ENCODE peak calls at places on chromosomes 6 and 20, in four cellular contexts. S is WTC11, D is GM12878, F is SK-N-SH. E is an unnamed sample.

GRCh38 chr6:44189257-44189656 is 27.5 kb upstream of the MYMX start:
- DNase-seq in S (no peak), D (no peak), F (no peak), E (peak; percentile 12)

GRCh38 chr6:33008944-33009861 is at the start of gene HLA-DOA:
- DNase-seq in S (peak; percentile 78), D (peak; percentile 75), F (peak; percentile 47), E (no peak)

GRCh38 chr20:14334306-14334930 is 3.0 kb downstream of the FLRT3 start:
- DNase-seq in S (peak; percentile 20), D (no peak), F (peak; percentile 37), E (no peak)

GRCh38 chr6:1306133-1306532 is 5.8 kb upstream of the FOXQ1 start:
- DNase-seq in S (no peak), D (no peak), F (no peak), E (no peak)

GRCh38 chr6:7451321-7451720 is 61.7 kb downstream of the RIOK1 start:
- DNase-seq in S (no peak), D (no peak), F (no peak), E (no peak)

GRCh38 chr6:34743625-34744293 is 13.5 kb upstream of the SNRPC start:
- DNase-seq in S (no peak), D (no peak), F (no peak), E (no peak)

GRCh38 chr6:167569879-167570278 is 245.0 kb downstream of the TTLL2 start:
- DNase-seq in S (no peak), D (no peak), F (no peak), E (no peak)

GRCh38 chr20:49400904-49401303 is 81.6 kb downstream of the KCNB1 start:
- DNase-seq in S (no peak), D (no peak), F (no peak), E (no peak)

GRCh38 chr20:3074812-3075211 is 3.4 kb downstream of the OXT start:
- DNase-seq in S (no peak), D (no peak), F (no peak), E (no peak)

GRCh38 chr20:31559704-31560093 is 45.4 kb upstream of the ID1 start:
- DNase-seq in S (no peak), D (no peak), F (no peak), E (no peak)

GRCh38 chr6:114376611-114377206 is 33.9 kb upstream of the HS3ST5 start:
- DNase-seq in S (no peak), D (no peak), F (no peak), E (no peak)
- TF ChIP-seq USF1 in S (no peak), D (no peak), F (no peak), E (no peak)

GRCh38 chr6:24882835-24883555 is 52.8 kb downstream of the RIPOR2 start:
- DNase-seq in S (no peak), D (no peak), F (no peak), E (no peak)
- TF ChIP-seq USF1 in S (no peak), D (no peak), F (no peak), E (no peak)

GRCh38 chr20:43492101-43492500 is 15.4 kb upstream of the L3MBTL1 start:
- DNase-seq in S (no peak), D (peak; percentile 56), F (no peak), E (no peak)
- TF ChIP-seq USF1 in S (no peak), D (no peak), F (no peak), E (no peak)

GRCh38 chr6:2589171-2589661 is 161.5 kb downstream of the MYLK4 start:
- DNase-seq in S (peak; percentile 23), D (no peak), F (no peak), E (no peak)
- TF ChIP-seq USF1 in S (no peak), D (no peak), F (no peak), E (no peak)